ENCODE peak calls at places on chromosomes 3 and 15, in five cellular contexts. R, X, Q, K and D are unnamed samples. For H3K9me3 and H3K4me1, the result is how much of the 10 kb centered on the place peaks cover.

GRCh38 chr3:58088501-58088900 is 80.3 kb downstream of the FLNB start:
- DNase-seq in Q (no peak), X (no peak), K (no peak), R (no peak), D (no peak)

GRCh38 chr3:197103766-197104165 is 74.1 kb upstream of the MELTF start:
- DNase-seq in K (no peak), X (no peak), R (no peak), Q (no peak), D (no peak)

GRCh38 chr15:52392008-52392687 is 96.5 kb upstream of the MYO5C start:
- DNase-seq in X (no peak), K (no peak), R (no peak), Q (no peak), D (no peak)

GRCh38 chr3:103629391-103629790 is 1194.6 kb downstream of the ZPLD1 start:
- DNase-seq in X (no peak), K (no peak), R (no peak), Q (no peak), D (no peak)

GRCh38 chr3:37072892-37073291 is 79.6 kb downstream of the MLH1 start:
- DNase-seq in K (no peak), X (no peak), R (peak), Q (no peak), D (no peak)

GRCh38 chr15:73273181-73274002 is 95.4 kb downstream of the HCN4 start:
- DNase-seq in Q (no peak), R (peak), X (peak), K (peak), D (peak)

GRCh38 chr15:39367591-39367990 is 213.3 kb upstream of the THBS1 start:
- DNase-seq in X (no peak), Q (no peak), K (no peak), R (no peak), D (no peak)

GRCh38 chr3:55721716-55722484 is 234.8 kb upstream of the WNT5A start:
- DNase-seq in K (no peak), R (no peak), X (no peak), Q (peak), D (peak)

GRCh38 chr15:67803996-67804843 is 21.1 kb upstream of the SKOR1 start:
- DNase-seq in X (no peak), K (no peak), Q (no peak), R (no peak), D (peak)

DNA sequence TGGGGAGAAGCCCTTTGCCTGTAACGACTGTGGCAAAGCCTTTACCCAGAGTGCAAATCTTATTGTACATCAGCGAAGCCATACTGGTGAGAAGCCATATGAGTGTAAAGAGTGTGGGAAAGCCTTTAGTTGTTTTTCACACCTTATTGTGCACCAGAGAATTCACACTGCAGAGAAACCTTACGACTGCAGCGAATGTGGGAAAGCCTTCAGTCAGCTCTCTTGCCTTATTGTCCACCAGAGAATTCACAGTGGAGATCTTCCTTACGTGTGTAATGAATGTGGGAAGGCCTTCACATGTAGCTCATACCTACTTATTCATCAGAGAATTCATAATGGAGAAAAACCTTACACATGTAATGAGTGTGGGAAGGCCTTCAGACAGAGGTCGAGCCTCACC is 10.9 kb downstream of the ZNF35 start:
- DNase-seq in X (no peak), K (no peak), R (no peak), Q (no peak), D (no peak)
- H3K9me3 ChIP-seq in X (under half), K (under half), R (under half), Q (under half), D (under half)

GRCh38 chr3:188279696-188280398 is 125.9 kb downstream of the LPP start:
- DNase-seq in X (no peak), K (no peak), Q (no peak), R (no peak), D (no peak)
- H3K27ac ChIP-seq in X (no peak), K (no peak), Q (peak), R (no peak), D (no peak)

GRCh38 chr3:11560746-11561145 is 83.0 kb downstream of the VGLL4 start:
- DNase-seq in X (no peak), K (no peak), R (no peak), Q (no peak), D (peak)

GRCh38 chr3:11558918-11559815 is 84.5 kb downstream of the VGLL4 start:
- DNase-seq in R (no peak), Q (no peak), K (no peak), X (no peak), D (no peak)

GRCh38 chr3:11558002-11558401 is 85.7 kb downstream of the VGLL4 start:
- DNase-seq in K (peak), Q (no peak), X (no peak), R (peak), D (no peak)

GRCh38 chr3:11558461-11558903 is 85.2 kb downstream of the VGLL4 start:
- DNase-seq in Q (no peak), K (no peak), X (no peak), R (no peak), D (no peak)

GRCh38 chr3:11559816-11560633 is 83.7 kb downstream of the VGLL4 start:
- DNase-seq in K (no peak), X (no peak), Q (no peak), R (peak), D (no peak)
- H3K4me1 ChIP-seq in K (under half), X (under half), Q (half or more), R (under half), D (under half)

GRCh38 chr3:7484636-7485035 is 623.7 kb downstream of the GRM7 start:
- DNase-seq in K (no peak), R (peak), X (no peak), Q (no peak), D (no peak)

GRCh38 chr3:7489417-7489816 is 628.5 kb downstream of the GRM7 start:
- DNase-seq in Q (no peak), R (no peak), K (no peak), X (no peak), D (no peak)

DNA sequence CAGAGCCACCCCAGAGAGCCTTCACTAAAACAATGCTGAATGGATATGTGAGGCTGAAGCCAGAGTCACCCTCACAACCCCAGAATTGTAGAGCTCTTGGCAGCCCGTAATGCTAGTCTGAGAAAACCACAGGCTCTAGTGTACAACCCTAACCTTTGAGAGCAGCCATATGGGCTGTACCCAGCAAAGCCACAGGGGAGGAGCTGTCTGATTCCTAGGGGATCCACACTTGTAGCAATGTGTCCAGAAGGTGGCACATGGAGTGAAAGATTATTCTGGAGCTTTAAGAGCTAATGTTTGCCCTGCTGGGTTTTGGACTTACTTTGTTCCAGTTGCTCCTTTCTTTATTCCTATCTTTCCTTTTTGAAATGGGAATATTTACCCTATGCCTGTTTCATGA is 626.8 kb downstream of the GRM7 start:
- DNase-seq in K (no peak), R (no peak), Q (no peak), X (no peak), D (no peak)
- H3K9me3 ChIP-seq in K (under half), R (under half), Q (under half), X (under half), D (under half)

GRCh38 chr15:74625693-74626092 is 10.1 kb downstream of the CLK3 start:
- DNase-seq in K (no peak), R (no peak), Q (no peak), X (no peak), D (no peak)

GRCh38 chr15:74626336-74626735 is 10.7 kb downstream of the CLK3 start:
- DNase-seq in Q (no peak), R (no peak), X (no peak), K (no peak), D (no peak)

GRCh38 chr15:74628199-74628598 is 12.6 kb downstream of the CLK3 start:
- DNase-seq in Q (no peak), X (no peak), K (no peak), R (no peak), D (no peak)

GRCh38 chr15:74627766-74628165 is 12.1 kb downstream of the CLK3 start:
- DNase-seq in K (no peak), X (no peak), R (no peak), Q (no peak), D (no peak)

DNA sequence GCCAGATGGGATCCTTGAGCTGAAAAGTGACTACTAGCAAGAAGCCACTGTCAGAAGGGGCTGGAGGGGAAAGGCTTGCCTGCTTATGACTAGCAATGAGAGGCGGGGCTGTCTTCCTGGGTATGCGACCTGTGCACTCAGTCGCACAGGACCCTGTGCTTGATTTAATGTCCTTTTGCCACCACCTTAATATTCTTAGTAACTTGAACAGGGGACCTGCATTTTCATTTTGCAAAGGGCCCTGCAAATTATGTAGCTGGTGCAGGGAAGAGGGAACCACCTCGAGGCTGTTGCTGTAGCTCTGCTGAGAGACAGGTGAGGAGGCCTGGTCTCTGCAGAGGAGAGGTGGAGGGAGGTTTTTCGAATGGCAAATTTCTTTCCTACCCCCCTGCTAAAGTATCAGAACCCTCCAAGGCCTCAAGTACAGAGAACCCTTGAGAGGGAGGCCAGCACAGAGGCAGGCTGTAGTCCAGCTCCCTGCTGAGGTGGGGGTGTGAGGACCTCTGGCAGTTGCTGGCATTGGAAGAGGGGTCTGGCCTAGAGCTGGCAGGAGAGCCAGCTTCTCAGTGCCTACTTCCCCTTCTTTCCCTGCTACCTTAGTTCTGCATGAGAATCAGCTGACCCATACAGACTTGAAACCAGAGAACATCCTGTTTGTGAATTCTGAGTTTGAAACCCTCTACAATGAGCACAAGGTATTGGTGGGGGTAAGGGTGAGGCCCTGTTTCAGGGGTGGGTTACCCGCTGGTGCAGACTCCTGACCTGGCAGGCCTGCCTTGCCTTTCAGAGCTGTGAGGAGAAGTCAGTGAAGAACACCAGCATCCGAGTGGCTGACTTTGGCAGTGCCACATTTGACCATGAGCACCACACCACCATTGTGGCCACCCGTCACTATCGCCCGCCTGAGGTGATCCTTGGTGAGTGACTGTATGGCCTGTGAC is 11.4 kb downstream of the CLK3 start:
- DNase-seq in K (no peak), R (no peak), X (no peak), Q (no peak), D (no peak)
- H3K27ac ChIP-seq in K (no peak), R (no peak), X (peak), Q (no peak), D (no peak)

DNA sequence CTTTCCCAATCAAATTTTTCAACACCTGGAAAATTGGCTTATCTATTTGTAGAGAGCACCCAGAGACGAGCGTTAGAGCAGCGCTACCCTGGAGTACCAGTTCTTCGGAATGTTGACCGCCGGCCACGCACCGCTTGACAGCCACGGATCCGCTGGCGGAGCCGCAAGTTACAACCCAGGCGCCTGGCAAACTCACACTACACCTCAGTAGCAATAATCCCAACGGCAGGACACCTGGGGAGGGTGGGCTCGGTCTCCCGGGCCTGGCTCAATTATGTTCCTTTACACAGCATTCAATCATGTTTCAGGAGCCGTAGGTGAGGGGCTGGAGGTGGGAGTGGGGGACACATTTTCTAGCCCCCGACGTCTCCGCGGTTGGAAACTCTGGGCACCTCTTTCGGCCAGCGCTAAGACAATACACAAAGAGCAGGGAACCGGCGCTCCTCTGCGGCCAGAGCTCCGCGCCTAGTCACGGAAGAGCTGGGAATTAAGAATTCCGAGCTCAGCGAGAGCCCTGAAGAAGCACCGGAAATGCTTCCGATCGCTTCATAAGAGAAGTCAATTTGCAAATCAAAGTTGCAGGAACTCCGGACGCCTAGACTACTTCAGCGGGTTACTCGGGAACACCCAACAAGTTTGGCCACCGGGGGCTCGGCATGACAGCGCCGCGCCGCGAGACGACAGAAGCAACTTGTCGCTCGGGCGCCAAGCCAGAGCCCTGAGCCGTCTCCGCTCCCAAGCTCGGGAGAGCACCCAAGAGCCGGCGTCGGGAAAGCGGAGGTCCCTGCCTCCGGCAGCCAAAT is 1.0 kb downstream of the MB21D2 start:
- DNase-seq in Q (peak), R (peak), K (peak), X (no peak), D (peak)
- H3K4me1 ChIP-seq in Q (under half), R (under half), K (under half), X (under half), D (under half)

DNA sequence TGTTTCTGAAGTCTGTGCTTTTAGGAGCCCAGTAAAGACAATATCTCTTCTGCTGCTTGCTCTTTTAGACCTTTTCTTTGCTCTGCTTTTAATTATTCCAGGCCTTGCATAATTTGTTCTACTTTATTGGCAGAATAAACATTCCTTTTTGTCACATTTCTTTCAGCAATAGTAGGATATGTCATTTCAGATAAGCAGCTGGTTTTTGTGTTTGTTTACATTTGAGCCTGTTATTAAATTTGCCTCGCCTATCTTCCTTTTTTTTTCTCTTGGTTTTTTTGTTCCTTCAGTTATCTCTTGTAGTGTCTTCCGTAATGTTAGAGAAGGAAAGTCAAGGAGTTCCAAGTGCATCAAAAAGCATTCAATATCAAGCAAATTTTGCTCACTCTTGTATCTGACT is 16.4 kb downstream of the ZNF654 start:
- DNase-seq in Q (no peak), R (peak), K (no peak), X (no peak), D (no peak)
- H3K9me3 ChIP-seq in Q (under half), R (under half), K (under half), X (under half), D (under half)